ENCODE peak calls at places on chromosomes 7 and 10, in eight cellular contexts. H, E, S, A, L, Z, U and X are unnamed samples.

GRCh38 chr7:24713039-24713793 is 44.0 kb downstream of the GSDME start:
- DNase-seq in A (no peak), Z (no peak), S (no peak), H (no peak), E (no peak), L (no peak), U (no peak), X (no peak)

GRCh38 chr10:86392723-86393094 is 26.1 kb upstream of the GRID1 start:
- DNase-seq in Z (no peak), E (no peak), S (no peak), A (peak; percentile 71), U (no peak), H (no peak), L (no peak), X (no peak)

GRCh38 chr10:60978287-60979115 is 34.5 kb upstream of the RHOBTB1 start:
- DNase-seq in S (peak; percentile 66), E (no peak), A (no peak), Z (peak; percentile 51), U (no peak), H (no peak), L (peak; percentile 88), X (no peak)

GRCh38 chr10:7306147-7306546 is 104.7 kb downstream of the SFMBT2 start:
- DNase-seq in A (no peak), S (no peak), H (no peak), L (no peak), Z (no peak), E (no peak), U (no peak), X (no peak)

GRCh38 chr10:28467615-28468014 is 65.3 kb upstream of the WAC start:
- DNase-seq in U (no peak), A (no peak), L (no peak), S (no peak), Z (no peak), H (no peak), E (no peak), X (no peak)

GRCh38 chr7:40717242-40717641 is 582.4 kb downstream of the SUGCT start:
- DNase-seq in A (no peak), E (no peak), Z (peak; percentile 96), S (peak; percentile 97), U (peak; percentile 10), L (peak; percentile 67), H (peak; percentile 70), X (peak; percentile 68)

GRCh38 chr7:99943641-99944507 is 14.5 kb upstream of the GJC3 start:
- DNase-seq in Z (no peak), A (no peak), H (no peak), S (no peak), U (no peak), L (no peak), E (no peak), X (no peak)

GRCh38 chr7:32564542-32564941 is 69.3 kb downstream of the AVL9 start:
- DNase-seq in L (no peak), S (no peak), H (no peak), U (no peak), E (no peak), A (no peak), Z (no peak), X (no peak)

GRCh38 chr10:93938140-93938539 is 44.4 kb downstream of the SLC35G1 start:
- DNase-seq in A (no peak), Z (no peak), H (no peak), S (no peak), U (no peak), E (no peak), L (no peak), X (no peak)

GRCh38 chr7:35257251-35258124 is 3.6 kb upstream of the TBX20 start:
- DNase-seq in Z (no peak), S (no peak), U (no peak), A (no peak), E (no peak), L (no peak), H (no peak), X (no peak)

GRCh38 chr7:134024729-134025128 is 102.4 kb upstream of the LRGUK start:
- DNase-seq in A (no peak), Z (no peak), H (no peak), U (no peak), E (no peak), S (no peak), L (no peak), X (no peak)

GRCh38 chr10:132546567-132547420 is 9.2 kb downstream of the INPP5A start:
- DNase-seq in L (peak; percentile 66), S (no peak), Z (no peak), H (no peak), A (peak; percentile 27), U (no peak), E (no peak), X (no peak)

GRCh38 chr10:48233643-48234042 is 40.9 kb downstream of the FRMPD2 start:
- DNase-seq in U (no peak), E (no peak), H (no peak), A (no peak), S (no peak), Z (no peak), L (no peak), X (no peak)

GRCh38 chr10:86798636-86799035 is 42.2 kb downstream of the BMPR1A start:
- DNase-seq in E (no peak), L (peak; percentile 56), A (peak; percentile 14), S (no peak), U (no peak), Z (peak; percentile 12), H (no peak), X (no peak)

GRCh38 chr7:50783304-50783703 is 608 bp upstream of the GRB10 start:
- DNase-seq in Z (no peak), L (no peak), E (no peak), U (no peak), H (no peak), A (no peak), S (no peak), X (no peak)

GRCh38 chr10:4384254-4384653 is 441.8 kb upstream of the AKR1E2 start:
- DNase-seq in A (no peak), L (no peak), E (no peak), S (no peak), Z (peak; percentile 9), U (no peak), H (peak; percentile 26), X (no peak)

GRCh38 chr10:34031410-34031809 is 696.9 kb upstream of the NRP1 start:
- DNase-seq in Z (peak; percentile 4), H (peak; percentile 81), S (no peak), E (no peak), A (no peak), L (no peak), U (no peak), X (no peak)

GRCh38 chr10:73625004-73625883 is 16.0 kb downstream of the MYOZ1 start:
- DNase-seq in Z (peak; percentile 35), H (peak; percentile 53), U (no peak), E (no peak), S (peak; percentile 59), A (no peak), L (peak; percentile 21), X (peak; percentile 44)

GRCh38 chr7:87212478-87212877 is 7.1 kb downstream of the TMEM243 start:
- DNase-seq in U (no peak), Z (no peak), E (no peak), A (no peak), H (no peak), S (no peak), L (no peak), X (no peak)

GRCh38 chr10:76205361-76205760 is 773.9 kb downstream of the LRMDA start:
- DNase-seq in Z (no peak), A (no peak), H (peak; percentile 36), S (no peak), L (no peak), U (no peak), E (no peak), X (no peak)

GRCh38 chr7:22417349-22417748 is 60.4 kb upstream of the RAPGEF5 start:
- DNase-seq in A (no peak), E (no peak), H (no peak), S (no peak), Z (no peak), L (no peak), U (no peak), X (no peak)

GRCh38 chr10:79397575-79398303 is 47.7 kb downstream of the ZCCHC24 start:
- DNase-seq in U (no peak), Z (no peak), H (peak; percentile 78), E (no peak), L (no peak), A (no peak), S (no peak), X (no peak)